ENCODE peak calls at places on chromosomes 11 and 22, in ten cellular contexts. One of them, this sample, is unnamed.

GRCh38 chr22:38270091-38270972 is 2.5 kb downstream of the TMEM184B start:
- DNase-seq in activated CD4-positive, alpha-beta memory T cell treated with anti-CD3 and anti-CD28 coated beads for 36 hours: no peak
- DNase-seq in stimulated activated CD4-positive, alpha-beta T cell treated with anti-CD3 and anti-CD28 coated beads, Interleukin-4, amount 100 ng/mL, for 24 hours: no peak
- DNase-seq in activated CD4-positive, alpha-beta T cell treated with anti-CD3 and anti-CD28 coated beads, Interleukin-2, amount 50 U/mL, for 24 hours: no peak
- DNase-seq in NCI-H187 treated with DMSO at 0.1 percent for 48 hours: no peak
- DNase-seq in NCI-H1105 treated with DMSO at 0.1 percent for 48 hours: no peak
- DNase-seq in stimulated activated CD8-positive, alpha-beta memory T cell treated with anti-CD3 and anti-CD28 coated beads, Interleukin-15, amount 100 ng/mL, for 4 hours: no peak
- DNase-seq in stimulated activated naive CD8-positive, alpha-beta T cell treated with anti-CD3 and anti-CD28 coated beads, Interleukin-15, Interleukin-2, amounts not matched to agents 100 U/mL and 50 U/mL, for 24 hours: no peak
- DNase-seq in CD8-positive, alpha-beta memory T cell: no peak
- DNase-seq in activated CD4-positive, CD25-positive, alpha-beta regulatory T cell treated with anti-CD3 and anti-CD28 coated beads, Interleukin-2, amount 50 U/mL, for 16 hours: no peak
- DNase-seq in this sample: no peak

GRCh38 chr11:125166903-125167291 is 2.3 kb downstream of the PKNOX2 start:
- DNase-seq in stimulated activated CD4-positive, alpha-beta T cell treated with anti-CD3 and anti-CD28 coated beads, Interleukin-4, amount 100 ng/mL, for 24 hours: no peak
- DNase-seq in NCI-H1105 treated with DMSO at 0.1 percent for 48 hours: no peak
- DNase-seq in NCI-H187 treated with DMSO at 0.1 percent for 48 hours: no peak
- DNase-seq in stimulated activated CD8-positive, alpha-beta memory T cell treated with anti-CD3 and anti-CD28 coated beads, Interleukin-15, amount 100 ng/mL, for 4 hours: no peak
- DNase-seq in stimulated activated naive CD8-positive, alpha-beta T cell treated with anti-CD3 and anti-CD28 coated beads, Interleukin-15, Interleukin-2, amounts not matched to agents 100 U/mL and 50 U/mL, for 24 hours: no peak
- DNase-seq in CD8-positive, alpha-beta memory T cell: no peak
- DNase-seq in activated CD4-positive, alpha-beta T cell treated with anti-CD3 and anti-CD28 coated beads, Interleukin-2, amount 50 U/mL, for 24 hours: no peak
- DNase-seq in activated CD4-positive, CD25-positive, alpha-beta regulatory T cell treated with anti-CD3 and anti-CD28 coated beads, Interleukin-2, amount 50 U/mL, for 16 hours: no peak
- DNase-seq in activated CD4-positive, alpha-beta memory T cell treated with anti-CD3 and anti-CD28 coated beads for 36 hours: no peak
- DNase-seq in this sample: no peak

GRCh38 chr22:49968313-49968830 is 7.8 kb downstream of the PIM3 start:
- DNase-seq in NCI-H1105 treated with DMSO at 0.1 percent for 48 hours: no peak
- DNase-seq in stimulated activated CD8-positive, alpha-beta memory T cell treated with anti-CD3 and anti-CD28 coated beads, Interleukin-15, amount 100 ng/mL, for 4 hours: no peak
- DNase-seq in activated CD4-positive, CD25-positive, alpha-beta regulatory T cell treated with anti-CD3 and anti-CD28 coated beads, Interleukin-2, amount 50 U/mL, for 16 hours: no peak
- DNase-seq in activated CD4-positive, alpha-beta T cell treated with anti-CD3 and anti-CD28 coated beads, Interleukin-2, amount 50 U/mL, for 24 hours: no peak
- DNase-seq in stimulated activated CD4-positive, alpha-beta T cell treated with anti-CD3 and anti-CD28 coated beads, Interleukin-4, amount 100 ng/mL, for 24 hours: peak; percentile 10
- DNase-seq in NCI-H187 treated with DMSO at 0.1 percent for 48 hours: no peak
- DNase-seq in stimulated activated naive CD8-positive, alpha-beta T cell treated with anti-CD3 and anti-CD28 coated beads, Interleukin-15, Interleukin-2, amounts not matched to agents 100 U/mL and 50 U/mL, for 24 hours: peak; percentile 29
- DNase-seq in CD8-positive, alpha-beta memory T cell: no peak
- DNase-seq in activated CD4-positive, alpha-beta memory T cell treated with anti-CD3 and anti-CD28 coated beads for 36 hours: peak; percentile 22
- DNase-seq in this sample: peak; percentile 52

GRCh38 chr11:95453616-95454118 is 222.7 kb upstream of the SESN3 start:
- DNase-seq in activated CD4-positive, alpha-beta T cell treated with anti-CD3 and anti-CD28 coated beads, Interleukin-2, amount 50 U/mL, for 24 hours: no peak
- DNase-seq in activated CD4-positive, alpha-beta memory T cell treated with anti-CD3 and anti-CD28 coated beads for 36 hours: no peak
- DNase-seq in CD8-positive, alpha-beta memory T cell: no peak
- DNase-seq in stimulated activated CD4-positive, alpha-beta T cell treated with anti-CD3 and anti-CD28 coated beads, Interleukin-4, amount 100 ng/mL, for 24 hours: no peak
- DNase-seq in stimulated activated naive CD8-positive, alpha-beta T cell treated with anti-CD3 and anti-CD28 coated beads, Interleukin-15, Interleukin-2, amounts not matched to agents 100 U/mL and 50 U/mL, for 24 hours: no peak
- DNase-seq in NCI-H187 treated with DMSO at 0.1 percent for 48 hours: no peak
- DNase-seq in activated CD4-positive, CD25-positive, alpha-beta regulatory T cell treated with anti-CD3 and anti-CD28 coated beads, Interleukin-2, amount 50 U/mL, for 16 hours: no peak
- DNase-seq in stimulated activated CD8-positive, alpha-beta memory T cell treated with anti-CD3 and anti-CD28 coated beads, Interleukin-15, amount 100 ng/mL, for 4 hours: no peak
- DNase-seq in NCI-H1105 treated with DMSO at 0.1 percent for 48 hours: peak; percentile 80
- DNase-seq in this sample: no peak

GRCh38 chr11:117809236-117810055 is 12.4 kb upstream of the DSCAML1 start:
- DNase-seq in NCI-H187 treated with DMSO at 0.1 percent for 48 hours: peak; percentile 18
- DNase-seq in NCI-H1105 treated with DMSO at 0.1 percent for 48 hours: peak; percentile 41
- DNase-seq in stimulated activated naive CD8-positive, alpha-beta T cell treated with anti-CD3 and anti-CD28 coated beads, Interleukin-15, Interleukin-2, amounts not matched to agents 100 U/mL and 50 U/mL, for 24 hours: peak; percentile 70
- DNase-seq in activated CD4-positive, alpha-beta memory T cell treated with anti-CD3 and anti-CD28 coated beads for 36 hours: peak; percentile 79
- DNase-seq in CD8-positive, alpha-beta memory T cell: no peak
- DNase-seq in activated CD4-positive, alpha-beta T cell treated with anti-CD3 and anti-CD28 coated beads, Interleukin-2, amount 50 U/mL, for 24 hours: no peak
- DNase-seq in activated CD4-positive, CD25-positive, alpha-beta regulatory T cell treated with anti-CD3 and anti-CD28 coated beads, Interleukin-2, amount 50 U/mL, for 16 hours: no peak
- DNase-seq in stimulated activated CD4-positive, alpha-beta T cell treated with anti-CD3 and anti-CD28 coated beads, Interleukin-4, amount 100 ng/mL, for 24 hours: peak; percentile 50
- DNase-seq in stimulated activated CD8-positive, alpha-beta memory T cell treated with anti-CD3 and anti-CD28 coated beads, Interleukin-15, amount 100 ng/mL, for 4 hours: no peak
- DNase-seq in this sample: no peak

GRCh38 chr11:88597387-88597786 is 259.9 kb upstream of the CTSC start:
- DNase-seq in activated CD4-positive, alpha-beta T cell treated with anti-CD3 and anti-CD28 coated beads, Interleukin-2, amount 50 U/mL, for 24 hours: no peak
- DNase-seq in stimulated activated CD8-positive, alpha-beta memory T cell treated with anti-CD3 and anti-CD28 coated beads, Interleukin-15, amount 100 ng/mL, for 4 hours: no peak
- DNase-seq in NCI-H187 treated with DMSO at 0.1 percent for 48 hours: no peak
- DNase-seq in NCI-H1105 treated with DMSO at 0.1 percent for 48 hours: no peak
- DNase-seq in stimulated activated naive CD8-positive, alpha-beta T cell treated with anti-CD3 and anti-CD28 coated beads, Interleukin-15, Interleukin-2, amounts not matched to agents 100 U/mL and 50 U/mL, for 24 hours: no peak
- DNase-seq in stimulated activated CD4-positive, alpha-beta T cell treated with anti-CD3 and anti-CD28 coated beads, Interleukin-4, amount 100 ng/mL, for 24 hours: no peak
- DNase-seq in activated CD4-positive, CD25-positive, alpha-beta regulatory T cell treated with anti-CD3 and anti-CD28 coated beads, Interleukin-2, amount 50 U/mL, for 16 hours: no peak
- DNase-seq in CD8-positive, alpha-beta memory T cell: no peak
- DNase-seq in activated CD4-positive, alpha-beta memory T cell treated with anti-CD3 and anti-CD28 coated beads for 36 hours: no peak
- DNase-seq in this sample: no peak

GRCh38 chr11:2587132-2587930 is 112.5 kb downstream of the KCNQ1OT1 start:
- DNase-seq in activated CD4-positive, alpha-beta memory T cell treated with anti-CD3 and anti-CD28 coated beads for 36 hours: peak; percentile 3
- DNase-seq in stimulated activated naive CD8-positive, alpha-beta T cell treated with anti-CD3 and anti-CD28 coated beads, Interleukin-15, Interleukin-2, amounts not matched to agents 100 U/mL and 50 U/mL, for 24 hours: no peak
- DNase-seq in activated CD4-positive, alpha-beta T cell treated with anti-CD3 and anti-CD28 coated beads, Interleukin-2, amount 50 U/mL, for 24 hours: no peak
- DNase-seq in NCI-H187 treated with DMSO at 0.1 percent for 48 hours: no peak
- DNase-seq in CD8-positive, alpha-beta memory T cell: no peak
- DNase-seq in stimulated activated CD4-positive, alpha-beta T cell treated with anti-CD3 and anti-CD28 coated beads, Interleukin-4, amount 100 ng/mL, for 24 hours: no peak
- DNase-seq in NCI-H1105 treated with DMSO at 0.1 percent for 48 hours: no peak
- DNase-seq in stimulated activated CD8-positive, alpha-beta memory T cell treated with anti-CD3 and anti-CD28 coated beads, Interleukin-15, amount 100 ng/mL, for 4 hours: no peak
- DNase-seq in activated CD4-positive, CD25-positive, alpha-beta regulatory T cell treated with anti-CD3 and anti-CD28 coated beads, Interleukin-2, amount 50 U/mL, for 16 hours: no peak
- DNase-seq in this sample: no peak

GRCh38 chr22:37088108-37088605 is 21.4 kb downstream of the TMPRSS6 start:
- DNase-seq in activated CD4-positive, alpha-beta memory T cell treated with anti-CD3 and anti-CD28 coated beads for 36 hours: peak; percentile 85
- DNase-seq in NCI-H187 treated with DMSO at 0.1 percent for 48 hours: no peak
- DNase-seq in activated CD4-positive, alpha-beta T cell treated with anti-CD3 and anti-CD28 coated beads, Interleukin-2, amount 50 U/mL, for 24 hours: no peak
- DNase-seq in NCI-H1105 treated with DMSO at 0.1 percent for 48 hours: no peak
- DNase-seq in stimulated activated CD4-positive, alpha-beta T cell treated with anti-CD3 and anti-CD28 coated beads, Interleukin-4, amount 100 ng/mL, for 24 hours: peak; percentile 20
- DNase-seq in activated CD4-positive, CD25-positive, alpha-beta regulatory T cell treated with anti-CD3 and anti-CD28 coated beads, Interleukin-2, amount 50 U/mL, for 16 hours: no peak
- DNase-seq in stimulated activated naive CD8-positive, alpha-beta T cell treated with anti-CD3 and anti-CD28 coated beads, Interleukin-15, Interleukin-2, amounts not matched to agents 100 U/mL and 50 U/mL, for 24 hours: peak; percentile 29
- DNase-seq in stimulated activated CD8-positive, alpha-beta memory T cell treated with anti-CD3 and anti-CD28 coated beads, Interleukin-15, amount 100 ng/mL, for 4 hours: no peak
- DNase-seq in CD8-positive, alpha-beta memory T cell: no peak
- DNase-seq in this sample: no peak

GRCh38 chr11:130606781-130607511 is 158.5 kb downstream of the ADAMTS15 start:
- DNase-seq in stimulated activated naive CD8-positive, alpha-beta T cell treated with anti-CD3 and anti-CD28 coated beads, Interleukin-15, Interleukin-2, amounts not matched to agents 100 U/mL and 50 U/mL, for 24 hours: no peak
- DNase-seq in NCI-H1105 treated with DMSO at 0.1 percent for 48 hours: peak; percentile 45
- DNase-seq in stimulated activated CD4-positive, alpha-beta T cell treated with anti-CD3 and anti-CD28 coated beads, Interleukin-4, amount 100 ng/mL, for 24 hours: no peak
- DNase-seq in activated CD4-positive, CD25-positive, alpha-beta regulatory T cell treated with anti-CD3 and anti-CD28 coated beads, Interleukin-2, amount 50 U/mL, for 16 hours: no peak
- DNase-seq in activated CD4-positive, alpha-beta memory T cell treated with anti-CD3 and anti-CD28 coated beads for 36 hours: no peak
- DNase-seq in CD8-positive, alpha-beta memory T cell: no peak
- DNase-seq in NCI-H187 treated with DMSO at 0.1 percent for 48 hours: no peak
- DNase-seq in stimulated activated CD8-positive, alpha-beta memory T cell treated with anti-CD3 and anti-CD28 coated beads, Interleukin-15, amount 100 ng/mL, for 4 hours: no peak
- DNase-seq in activated CD4-positive, alpha-beta T cell treated with anti-CD3 and anti-CD28 coated beads, Interleukin-2, amount 50 U/mL, for 24 hours: no peak
- DNase-seq in this sample: no peak

GRCh38 chr22:24495365-24495675 is 188 bp downstream of the UPB1 start:
- DNase-seq in stimulated activated naive CD8-positive, alpha-beta T cell treated with anti-CD3 and anti-CD28 coated beads, Interleukin-15, Interleukin-2, amounts not matched to agents 100 U/mL and 50 U/mL, for 24 hours: no peak
- DNase-seq in activated CD4-positive, CD25-positive, alpha-beta regulatory T cell treated with anti-CD3 and anti-CD28 coated beads, Interleukin-2, amount 50 U/mL, for 16 hours: no peak
- DNase-seq in activated CD4-positive, alpha-beta memory T cell treated with anti-CD3 and anti-CD28 coated beads for 36 hours: no peak
- DNase-seq in CD8-positive, alpha-beta memory T cell: no peak
- DNase-seq in stimulated activated CD8-positive, alpha-beta memory T cell treated with anti-CD3 and anti-CD28 coated beads, Interleukin-15, amount 100 ng/mL, for 4 hours: no peak
- DNase-seq in NCI-H1105 treated with DMSO at 0.1 percent for 48 hours: no peak
- DNase-seq in stimulated activated CD4-positive, alpha-beta T cell treated with anti-CD3 and anti-CD28 coated beads, Interleukin-4, amount 100 ng/mL, for 24 hours: no peak
- DNase-seq in activated CD4-positive, alpha-beta T cell treated with anti-CD3 and anti-CD28 coated beads, Interleukin-2, amount 50 U/mL, for 24 hours: no peak
- DNase-seq in NCI-H187 treated with DMSO at 0.1 percent for 48 hours: no peak
- DNase-seq in this sample: no peak

GRCh38 chr11:72812968-72813739 is 1.1 kb upstream of the ATG16L2 start:
- DNase-seq in stimulated activated naive CD8-positive, alpha-beta T cell treated with anti-CD3 and anti-CD28 coated beads, Interleukin-15, Interleukin-2, amounts not matched to agents 100 U/mL and 50 U/mL, for 24 hours: peak; percentile 79
- DNase-seq in activated CD4-positive, alpha-beta memory T cell treated with anti-CD3 and anti-CD28 coated beads for 36 hours: peak; percentile 90
- DNase-seq in stimulated activated CD4-positive, alpha-beta T cell treated with anti-CD3 and anti-CD28 coated beads, Interleukin-4, amount 100 ng/mL, for 24 hours: peak; percentile 81
- DNase-seq in activated CD4-positive, alpha-beta T cell treated with anti-CD3 and anti-CD28 coated beads, Interleukin-2, amount 50 U/mL, for 24 hours: peak; percentile 44
- DNase-seq in activated CD4-positive, CD25-positive, alpha-beta regulatory T cell treated with anti-CD3 and anti-CD28 coated beads, Interleukin-2, amount 50 U/mL, for 16 hours: peak; percentile 47
- DNase-seq in NCI-H1105 treated with DMSO at 0.1 percent for 48 hours: peak; percentile 9
- DNase-seq in CD8-positive, alpha-beta memory T cell: peak; percentile 66
- DNase-seq in NCI-H187 treated with DMSO at 0.1 percent for 48 hours: no peak
- DNase-seq in stimulated activated CD8-positive, alpha-beta memory T cell treated with anti-CD3 and anti-CD28 coated beads, Interleukin-15, amount 100 ng/mL, for 4 hours: peak; percentile 54
- DNase-seq in this sample: no peak

GRCh38 chr22:50523806-50524663 is 1.4 kb downstream of the SCO2 start:
- DNase-seq in NCI-H1105 treated with DMSO at 0.1 percent for 48 hours: no peak
- DNase-seq in stimulated activated CD4-positive, alpha-beta T cell treated with anti-CD3 and anti-CD28 coated beads, Interleukin-4, amount 100 ng/mL, for 24 hours: no peak
- DNase-seq in activated CD4-positive, alpha-beta T cell treated with anti-CD3 and anti-CD28 coated beads, Interleukin-2, amount 50 U/mL, for 24 hours: no peak
- DNase-seq in NCI-H187 treated with DMSO at 0.1 percent for 48 hours: no peak
- DNase-seq in activated CD4-positive, alpha-beta memory T cell treated with anti-CD3 and anti-CD28 coated beads for 36 hours: no peak
- DNase-seq in CD8-positive, alpha-beta memory T cell: no peak
- DNase-seq in stimulated activated naive CD8-positive, alpha-beta T cell treated with anti-CD3 and anti-CD28 coated beads, Interleukin-15, Interleukin-2, amounts not matched to agents 100 U/mL and 50 U/mL, for 24 hours: no peak
- DNase-seq in activated CD4-positive, CD25-positive, alpha-beta regulatory T cell treated with anti-CD3 and anti-CD28 coated beads, Interleukin-2, amount 50 U/mL, for 16 hours: no peak
- DNase-seq in stimulated activated CD8-positive, alpha-beta memory T cell treated with anti-CD3 and anti-CD28 coated beads, Interleukin-15, amount 100 ng/mL, for 4 hours: no peak
- DNase-seq in this sample: no peak

This sample was measured in left lobe of liver.